ENCODE peak calls at places on chromosomes 4 and X, in four cellular contexts. K is endothelial cell of umbilical vein, H is IMR-90, U is K562. Y is an unnamed sample.

GRCh38 chrX:145609951-145610511 is 207.6 kb upstream of the SLITRK2 start:
- DNase-seq in K (no peak), H (peak; percentile 63), U (no peak), Y (no peak)

GRCh38 chr4:31204895-31205294 is 484.7 kb downstream of the PCDH7 start:
- DNase-seq in K (no peak), H (no peak), U (no peak), Y (no peak)

GRCh38 chrX:11899091-11899490 is 141.1 kb downstream of the MSL3 start:
- DNase-seq in K (peak; percentile 71), H (no peak), U (no peak), Y (peak; percentile 50)

GRCh38 chr4:184114431-184114830 is 103.2 kb downstream of the ENPP6 start:
- DNase-seq in K (no peak), H (no peak), U (peak; percentile 22), Y (no peak)

GRCh38 chrX:75547783-75548182 is 24.9 kb upstream of the ZDHHC15 start:
- DNase-seq in K (no peak), H (no peak), U (no peak), Y (no peak)

GRCh38 chrX:145821291-145821897 is 3.8 kb downstream of the SLITRK2 start:
- DNase-seq in K (no peak), H (no peak), U (no peak), Y (no peak)

GRCh38 chrX:31266172-31267076 is 194.6 kb upstream of the FTHL17 start:
- DNase-seq in K (peak; percentile 53), H (no peak), U (peak; percentile 70), Y (no peak)

GRCh38 chr4:89757154-89757723 is 79.7 kb downstream of the SNCA start:
- DNase-seq in K (no peak), H (no peak), U (no peak), Y (no peak)

GRCh38 chr4:51840791-51841190 is 2.2 kb upstream of the DCUN1D4 start:
- DNase-seq in K (no peak), H (peak; percentile 37), U (no peak), Y (no peak)

GRCh38 chr4:56690393-56690971 is 9.4 kb upstream of the HOPX start:
- DNase-seq in K (no peak), H (no peak), U (no peak), Y (no peak)

GRCh38 chrX:23883737-23884354 is 23.9 kb downstream of the APOO start:
- DNase-seq in K (peak; percentile 37), H (peak; percentile 85), U (peak; percentile 29), Y (peak; percentile 41)

GRCh38 chr4:2930135-2930805 is 32.9 kb downstream of the NOP14 start:
- DNase-seq in K (no peak), H (no peak), U (no peak), Y (no peak)

GRCh38 chr4:28523791-28524190 is 1663.2 kb downstream of the STIM2 start:
- DNase-seq in K (no peak), H (no peak), U (no peak), Y (no peak)

GRCh38 chr4:148962539-148963290 is 520.5 kb upstream of the NR3C2 start:
- DNase-seq in K (no peak), H (peak; percentile 73), U (no peak), Y (no peak)

GRCh38 chrX:29792335-29792734 is 423.0 kb upstream of the MAGEB2 start:
- DNase-seq in K (no peak), H (no peak), U (no peak), Y (no peak)

DNA sequence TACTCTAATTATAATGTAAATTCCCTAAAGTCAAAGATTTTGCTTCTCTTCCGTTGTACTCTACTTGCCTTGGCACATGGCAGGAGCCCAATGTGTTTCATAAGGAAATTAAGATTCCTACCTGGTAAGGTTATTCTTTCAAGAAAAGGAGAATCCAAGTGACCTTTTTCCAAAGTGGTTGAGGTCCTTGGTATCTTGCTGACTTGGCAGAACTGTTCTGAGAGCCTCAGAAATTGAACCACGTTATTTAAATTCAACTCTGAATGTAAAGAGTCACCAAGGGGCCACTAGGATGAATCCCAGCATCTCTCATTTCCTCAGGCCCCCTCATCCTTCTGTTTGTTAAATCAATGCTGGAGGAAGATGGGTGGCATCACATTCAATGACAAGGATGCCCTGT is 418.2 kb upstream of the MAGEB2 start:
- DNase-seq in K (no peak), H (no peak), U (no peak), Y (no peak)
- H3K9me1 ChIP-seq in K (no peaks in the 10 kb centered on the region), H (no peaks in the 10 kb centered on the region), U (no peaks in the 10 kb centered on the region), Y (no peaks in the 10 kb centered on the region)

GRCh38 chr4:88172987-88173386 is 14.5 kb upstream of the ABCG2 start:
- DNase-seq in K (no peak), H (no peak), U (no peak), Y (no peak)

GRCh38 chr4:88178633-88179231 is 20.3 kb upstream of the ABCG2 start:
- DNase-seq in K (no peak), H (no peak), U (no peak), Y (peak; percentile 23)

GRCh38 chr4:88179261-88179660 is 20.8 kb upstream of the ABCG2 start:
- DNase-seq in K (no peak), H (no peak), U (no peak), Y (peak; percentile 33)

GRCh38 chr4:88177981-88178632 is 19.7 kb upstream of the ABCG2 start:
- DNase-seq in K (peak; percentile 52), H (peak; percentile 85), U (peak; percentile 13), Y (peak; percentile 79)
- H3K9me1 ChIP-seq in K (no peaks in the 10 kb centered on the region), H (peaks cover 15% of the 10 kb centered on the region), U (no peaks in the 10 kb centered on the region), Y (no peaks in the 10 kb centered on the region)

GRCh38 chr4:119329837-119330620 is 8.1 kb upstream of the FABP2 start:
- DNase-seq in K (no peak), H (no peak), U (no peak), Y (no peak)

DNA sequence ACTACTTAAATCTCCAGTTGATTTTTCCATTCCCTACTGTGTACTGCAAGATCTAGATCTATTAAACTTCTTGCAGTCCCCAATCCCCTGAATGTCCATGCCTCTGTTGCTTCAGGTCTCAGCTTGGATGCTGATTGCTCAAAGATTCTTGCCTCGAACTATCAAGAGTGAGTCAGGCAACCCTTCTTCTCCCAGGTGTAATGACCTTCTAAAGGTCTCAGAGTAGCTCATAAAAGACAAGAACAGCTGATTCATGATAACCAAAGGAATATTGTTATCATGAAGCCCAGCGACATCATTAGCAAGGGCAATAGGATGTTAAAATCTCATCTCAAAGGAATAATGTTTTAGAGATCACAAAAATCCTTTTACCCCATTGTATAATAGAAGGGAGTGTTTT is 6.8 kb upstream of the FABP2 start:
- DNase-seq in K (no peak), H (no peak), U (no peak), Y (no peak)
- H3K9me1 ChIP-seq in K (no peaks in the 10 kb centered on the region), H (no peaks in the 10 kb centered on the region), U (no peaks in the 10 kb centered on the region), Y (no peaks in the 10 kb centered on the region)

GRCh38 chrX:71994601-71995000 is 84.0 kb downstream of the NHSL2 start:
- DNase-seq in K (no peak), H (no peak), U (no peak), Y (no peak)
- H3K9me1 ChIP-seq in K (no peaks in the 10 kb centered on the region), H (no peaks in the 10 kb centered on the region), U (no peaks in the 10 kb centered on the region), Y (no peaks in the 10 kb centered on the region)

GRCh38 chr4:113462286-113462685 is 299.3 kb downstream of the CAMK2D start:
- DNase-seq in K (no peak), H (no peak), U (no peak), Y (no peak)
- H3K9me1 ChIP-seq in K (no peaks in the 10 kb centered on the region), H (peaks cover 9% of the 10 kb centered on the region), U (no peaks in the 10 kb centered on the region), Y (no peaks in the 10 kb centered on the region)

DNA sequence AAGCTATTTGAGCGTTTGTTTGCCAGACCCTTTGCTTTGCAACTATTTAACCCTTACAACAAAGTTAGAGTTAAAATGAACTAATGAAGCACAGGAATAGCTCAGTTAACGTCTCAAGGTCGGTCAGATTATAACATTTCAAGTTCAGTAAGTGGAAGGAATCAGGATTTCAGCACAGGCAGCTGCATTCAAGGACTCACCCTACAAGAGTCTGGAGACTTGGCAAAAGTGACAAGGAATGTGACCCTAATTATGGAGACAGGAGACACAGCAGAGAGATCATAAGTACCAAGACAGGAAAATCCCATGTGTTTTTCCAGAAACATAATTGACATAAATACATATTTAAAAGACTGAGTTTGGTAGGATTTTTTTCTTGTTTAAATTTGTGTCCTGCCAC is 1481.7 kb downstream of the TECRL start:
- DNase-seq in K (no peak), H (no peak), U (no peak), Y (no peak)
- H3K9me1 ChIP-seq in K (no peaks in the 10 kb centered on the region), H (no peaks in the 10 kb centered on the region), U (no peaks in the 10 kb centered on the region), Y (no peaks in the 10 kb centered on the region)

GRCh38 chr4:75370582-75370981 is 143.6 kb downstream of the RCHY1 start:
- DNase-seq in K (no peak), H (no peak), U (no peak), Y (no peak)
- H3K9me1 ChIP-seq in K (no peaks in the 10 kb centered on the region), H (no peaks in the 10 kb centered on the region), U (no peaks in the 10 kb centered on the region), Y (no peaks in the 10 kb centered on the region)